ENCODE peak calls at places on chromosome 7, in five cellular contexts. R is ELF-1, S is NCI-H1417 treated with DMSO at 0.1 percent for 48 hours, A is Panc1, I is NCI-H1436. C is an unnamed sample.

GRCh38 chr7:47000561-47000960 is 581.4 kb downstream of the TNS3 start:
- DNase-seq in R (no peak), S (no peak), A (no peak), I (no peak), C (no peak)

GRCh38 chr7:98907570-98907969 is 29.2 kb downstream of the TRRAP start:
- DNase-seq in R (peak; percentile 6), S (no peak), A (no peak), I (no peak), C (no peak)

GRCh38 chr7:94400643-94401042 is 5.9 kb downstream of the COL1A2 start:
- DNase-seq in R (no peak), S (no peak), A (no peak), I (no peak), C (no peak)

GRCh38 chr7:33868151-33868550 is 37.2 kb upstream of the BMPER start:
- DNase-seq in R (peak; percentile 48), S (no peak), A (no peak), I (no peak), C (no peak)

GRCh38 chr7:87330942-87331341 is 14.5 kb upstream of the CROT start:
- DNase-seq in R (peak; percentile 53), S (no peak), A (no peak), I (no peak), C (no peak)

GRCh38 chr7:157789094-157789493 is 452.3 kb downstream of the DNAJB6 start:
- DNase-seq in R (no peak), S (no peak), A (no peak), I (no peak), C (no peak)

GRCh38 chr7:46544396-46545008 is 623.4 kb upstream of the IGFBP3 start:
- DNase-seq in R (no peak), S (no peak), A (peak; percentile 50), I (no peak), C (no peak)

GRCh38 chr7:123608991-123609882 is 7.6 kb downstream of the ASB15 start:
- DNase-seq in R (no peak), S (no peak), A (no peak), I (no peak), C (no peak)

GRCh38 chr7:128235469-128235868 is 5.6 kb upstream of the LEP start:
- DNase-seq in R (no peak), S (no peak), A (no peak), I (no peak), C (no peak)

GRCh38 chr7:155792315-155792960 is 19.8 kb downstream of the SHH start:
- DNase-seq in R (no peak), S (no peak), A (no peak), I (no peak), C (no peak)

GRCh38 chr7:134140889-134141867 is 14.0 kb downstream of the LRGUK start:
- DNase-seq in R (peak; percentile 79), S (no peak), A (peak; percentile 64), I (no peak), C (peak; percentile 37)

GRCh38 chr7:100166966-100167911 is 1.2 kb downstream of the GAL3ST4 start:
- DNase-seq in R (no peak), S (no peak), A (no peak), I (no peak), C (no peak)

GRCh38 chr7:41047789-41048191 is 655.1 kb downstream of the INHBA start:
- DNase-seq in R (no peak), S (no peak), A (no peak), I (no peak), C (no peak)

GRCh38 chr7:159156436-159157245 is 12.0 kb upstream of the VIPR2 start:
- DNase-seq in R (no peak), S (no peak), A (no peak), I (no peak), C (no peak)

GRCh38 chr7:84204655-84205054 is 10.1 kb upstream of the SEMA3A start:
- DNase-seq in R (no peak), S (no peak), A (no peak), I (no peak), C (no peak)

GRCh38 chr7:110775046-110775445 is 315.9 kb upstream of the LRRN3 start:
- DNase-seq in R (no peak), S (no peak), A (no peak), I (no peak), C (no peak)

C was measured in NCI-H2227 treated with DMSO at 0.1 percent for 48 hours.